ENCODE peak calls at places on chromosomes 11 and 22, in five cellular contexts. I is sigmoid colon, X is lower lobe of right lung, B is nephron progenitor cell, R is neural crest cell. J is an unnamed sample.
A peak's percentile ranks its signal among the peaks of the same experiment; 100 is the strongest.

GRCh38 chr22:25212337-25212736 is 7.1 kb upstream of the CRYBB2 start:
- DNase-seq in R (no peak), I (no peak), X (no peak), B (no peak), J (no peak)

GRCh38 chr11:38089728-38090127 is 1491.7 kb upstream of the RAG2 start:
- DNase-seq in R (no peak), X (no peak), I (no peak), B (peak; percentile 9), J (no peak)

GRCh38 chr22:36755316-36755715 is 20.6 kb downstream of the IFT27 start:
- DNase-seq in B (no peak), X (no peak), I (peak; percentile 14), R (no peak), J (no peak)

GRCh38 chr22:24695958-24696511 is 78.5 kb downstream of the PIWIL3 start:
- DNase-seq in R (no peak), B (peak; percentile 36), I (no peak), X (peak; percentile 65), J (no peak)

GRCh38 chr22:34845391-34845790 is 220.6 kb upstream of the ISX start:
- DNase-seq in X (no peak), I (no peak), B (no peak), R (no peak), J (no peak)

GRCh38 chr11:123132881-123133280 is 62.2 kb downstream of the CLMP start:
- DNase-seq in R (no peak), I (no peak), X (no peak), B (no peak), J (no peak)

GRCh38 chr22:44555597-44555996 is 57.6 kb upstream of the RTL6 start:
- DNase-seq in R (no peak), X (no peak), I (no peak), B (no peak), J (no peak)

GRCh38 chr11:129444274-129444673 is 68.6 kb downstream of the BARX2 start:
- DNase-seq in X (no peak), I (no peak), R (no peak), B (no peak), J (no peak)

GRCh38 chr11:91248199-91248807 is 976.3 kb upstream of the FAT3 start:
- DNase-seq in X (no peak), R (peak; percentile 43), I (no peak), B (peak; percentile 46), J (no peak)

GRCh38 chr11:18081551-18081950 is 24.3 kb downstream of the SAAL1 start:
- DNase-seq in B (no peak), X (no peak), R (no peak), I (no peak), J (no peak)

GRCh38 chr11:58928691-58929090 is 10.6 kb upstream of the GLYATL1 start:
- DNase-seq in B (no peak), X (no peak), R (no peak), I (no peak), J (no peak)

GRCh38 chr22:47586038-47586437 is 823.6 kb downstream of the TBC1D22A start:
- DNase-seq in B (no peak), R (no peak), X (no peak), I (peak; percentile 11), J (no peak)

GRCh38 chr11:83971063-83971462 is 684.9 kb upstream of the CCDC90B start:
- DNase-seq in R (no peak), I (no peak), X (no peak), B (no peak), J (no peak)

GRCh38 chr22:49567894-49568750 is 259.6 kb downstream of the BRD1 start:
- DNase-seq in X (no peak), B (no peak), I (peak; percentile 48), R (no peak), J (no peak)

GRCh38 chr22:49569286-49570031 is 258.2 kb downstream of the BRD1 start:
- DNase-seq in B (no peak), R (no peak), X (no peak), I (peak; percentile 48), J (no peak)

GRCh38 chr22:49571326-49571725 is 256.3 kb downstream of the BRD1 start:
- DNase-seq in I (peak; percentile 22), X (no peak), B (no peak), R (no peak), J (no peak)

GRCh38 chr22:49568751-49569285 is 258.9 kb downstream of the BRD1 start:
- DNase-seq in X (no peak), R (no peak), I (peak; percentile 59), B (no peak), J (no peak)

GRCh38 chr22:49570032-49570848 is 257.4 kb downstream of the BRD1 start:
- DNase-seq in X (peak; percentile 10), R (no peak), I (peak; percentile 48), B (no peak), J (no peak)
- TF ChIP-seq CTCF in X (no peak), R (no peak), I (no peak), B (no peak), J (no peak)

DNA sequence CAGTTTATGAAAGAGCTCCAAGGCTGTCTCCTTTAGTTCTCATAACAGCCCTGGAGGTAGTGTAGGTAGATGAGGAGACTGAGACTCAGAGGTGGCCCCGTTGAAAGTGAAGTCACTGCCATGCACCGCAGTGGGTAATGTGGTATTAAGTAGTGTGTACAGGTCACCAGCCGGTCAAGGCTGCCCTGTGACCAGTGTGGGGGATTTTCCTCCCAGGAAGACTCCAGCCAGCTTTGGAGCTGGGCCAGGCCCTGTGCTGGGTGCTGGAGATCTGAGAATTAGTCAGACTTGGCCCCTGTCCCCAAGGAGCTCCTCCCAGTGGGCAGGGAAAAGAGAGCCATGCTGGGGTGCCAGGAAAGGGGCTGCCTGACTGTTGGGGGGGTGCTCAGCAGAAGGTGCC is 5.3 kb downstream of the OMP start:
- DNase-seq in I (no peak), R (no peak), B (no peak), X (no peak), J (no peak)
- TF ChIP-seq CTCF in I (no peak), R (no peak), B (no peak), X (no peak), J (no peak)

GRCh38 chr11:76216536-76217326 is 10.4 kb upstream of the WNT11 start:
- DNase-seq in B (peak; percentile 47), X (peak; percentile 37), I (no peak), R (no peak), J (no peak)

GRCh38 chr11:76217653-76218160 is 11.4 kb upstream of the WNT11 start:
- DNase-seq in R (no peak), B (no peak), X (peak; percentile 9), I (no peak), J (no peak)

GRCh38 chr11:76214186-76214585 is 7.9 kb upstream of the WNT11 start:
- DNase-seq in B (no peak), R (no peak), X (peak; percentile 10), I (no peak), J (no peak)

GRCh38 chr11:76215946-76216345 is 9.6 kb upstream of the WNT11 start:
- DNase-seq in B (no peak), I (no peak), X (peak; percentile 28), R (no peak), J (no peak)

DNA sequence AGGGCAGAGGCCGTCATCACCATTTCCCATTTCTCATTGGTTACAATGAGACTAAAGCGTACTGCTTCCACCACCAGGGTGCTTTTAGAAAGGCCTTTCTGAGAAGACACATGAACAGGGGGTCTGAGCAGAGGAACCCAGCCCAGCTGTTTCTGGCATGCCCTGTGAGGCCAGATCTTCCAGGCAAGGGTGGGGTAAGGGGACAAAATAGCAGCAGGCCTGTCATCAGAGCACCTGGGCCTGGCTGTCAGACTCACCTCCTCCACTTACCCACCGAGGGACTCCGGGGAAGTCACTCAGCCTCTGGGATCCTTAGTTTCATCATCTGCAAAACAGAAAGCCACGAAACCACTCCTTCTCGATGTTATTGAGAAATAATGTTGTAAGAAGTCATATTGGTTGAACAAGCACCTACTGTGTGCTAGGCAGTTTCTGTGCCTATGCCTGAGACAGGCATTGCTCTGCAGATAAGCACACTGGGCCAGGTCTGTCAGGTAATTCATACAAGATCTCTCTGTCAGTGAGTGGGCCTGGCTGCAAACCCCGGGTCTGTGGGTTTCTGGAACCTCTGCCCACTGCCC is 8.8 kb upstream of the WNT11 start:
- DNase-seq in X (peak; percentile 3), I (no peak), R (no peak), B (no peak), J (no peak)
- TF ChIP-seq CTCF in X (no peak), I (no peak), R (no peak), B (no peak), J (no peak)

GRCh38 chr11:450809-451451 is 851 bp downstream of the PTDSS2 start:
- DNase-seq in B (peak; percentile 71), X (peak; percentile 82), I (peak; percentile 83), R (peak; percentile 47), J (peak; percentile 36)
- TF ChIP-seq CTCF in B (peak; percentile 20), X (peak; percentile 29), I (no peak), R (peak; percentile 48), J (peak; percentile 11)

DNA sequence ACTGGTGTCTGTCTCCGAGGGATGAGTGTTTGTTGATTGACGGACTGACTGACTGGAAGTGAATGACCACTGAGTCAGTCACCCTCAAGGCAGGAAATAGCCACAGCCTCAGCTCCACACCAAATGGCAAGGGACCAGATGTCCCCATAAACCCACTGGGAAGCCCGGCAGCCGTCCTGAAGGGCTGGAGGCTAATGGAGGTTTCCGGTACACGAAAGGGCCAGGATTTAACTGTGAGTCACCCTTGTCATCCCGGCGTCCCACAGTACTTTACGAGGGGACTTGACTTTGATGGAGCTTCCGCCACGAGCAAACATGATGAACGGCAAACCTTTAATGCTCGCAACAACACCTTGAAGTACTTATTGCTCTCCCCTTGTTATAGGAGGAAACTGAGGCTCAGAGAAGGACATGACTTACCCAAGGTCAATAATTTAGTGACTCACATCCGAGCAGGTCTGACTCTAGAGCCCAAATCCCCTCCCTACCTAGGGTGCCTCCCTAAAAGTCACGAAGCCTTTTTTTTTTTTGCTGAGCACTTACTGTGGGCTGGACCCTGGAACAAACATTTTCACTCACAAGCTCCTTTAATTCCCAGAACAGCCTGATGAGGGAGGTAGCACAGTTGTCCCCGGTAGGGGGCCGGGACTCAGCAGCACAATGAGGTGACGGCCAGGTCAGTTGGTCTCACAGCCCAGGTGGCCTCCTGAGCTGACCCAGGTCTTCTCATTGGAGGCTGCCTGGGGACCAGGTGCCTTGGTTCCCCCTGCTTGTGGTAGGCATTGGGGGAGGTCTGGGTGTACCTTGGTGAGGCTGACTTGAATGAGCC is 25.2 kb upstream of the GCAT start:
- DNase-seq in R (no peak), X (no peak), I (no peak), B (no peak), J (no peak)
- TF ChIP-seq CTCF in R (peak; percentile 17), X (no peak), I (no peak), B (no peak), J (peak; percentile 44)

DNA sequence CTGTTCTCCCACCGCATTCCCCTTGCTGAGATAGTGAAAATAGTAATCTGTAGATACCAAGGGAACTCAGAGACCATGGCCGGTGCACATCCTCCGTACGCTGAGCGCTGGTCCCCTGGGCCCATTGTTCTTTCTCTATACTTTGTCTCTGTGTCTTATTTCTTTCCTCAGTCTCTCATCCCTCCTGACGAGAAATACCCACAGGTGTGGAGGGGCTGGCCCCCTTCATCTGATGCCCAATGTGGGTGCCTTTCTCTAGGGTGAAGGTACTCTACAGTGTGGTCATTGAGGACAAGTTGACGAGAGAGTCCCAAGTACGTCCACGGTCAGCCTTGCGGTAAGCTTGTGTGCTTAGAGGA is 41.6 kb downstream of the IGLL1 start:
- DNase-seq in R (no peak), X (peak; percentile 20), I (peak; percentile 39), B (no peak), J (no peak)
- TF ChIP-seq CTCF in R (no peak), X (no peak), I (no peak), B (no peak), J (no peak)